ENCODE peak calls at places on chromosomes 2 and 18, in seven cellular contexts. One of them, this sample, is unnamed.

GRCh38 chr2:2662037-2662846 is 331.2 kb upstream of the MYT1L start:
- DNase-seq in mammary epithelial cell: no peak
- DNase-seq in IMR-90: peak
- DNase-seq in activated naive CD4-positive, alpha-beta T cell: no peak
- DNase-seq in NAMALWA: no peak
- DNase-seq in NCI-H1105 treated with DMSO at 0.1 percent for 48 hours: no peak
- DNase-seq in T-helper 1 cell: no peak
- DNase-seq in this sample: no peak

GRCh38 chr2:218047532-218048230 is 21.4 kb upstream of the RUFY4 start:
- DNase-seq in activated naive CD4-positive, alpha-beta T cell: no peak
- DNase-seq in IMR-90: no peak
- DNase-seq in NCI-H1105 treated with DMSO at 0.1 percent for 48 hours: no peak
- DNase-seq in T-helper 1 cell: no peak
- DNase-seq in mammary epithelial cell: no peak
- DNase-seq in NAMALWA: no peak
- DNase-seq in this sample: no peak

GRCh38 chr2:149972039-149972438 is 384.5 kb upstream of the MMADHC start:
- DNase-seq in T-helper 1 cell: no peak
- DNase-seq in mammary epithelial cell: no peak
- DNase-seq in NAMALWA: no peak
- DNase-seq in activated naive CD4-positive, alpha-beta T cell: no peak
- DNase-seq in NCI-H1105 treated with DMSO at 0.1 percent for 48 hours: no peak
- DNase-seq in IMR-90: peak
- DNase-seq in this sample: no peak

GRCh38 chr2:18387479-18388206 is 172.8 kb downstream of the RDH14 start:
- DNase-seq in IMR-90: peak
- DNase-seq in NCI-H1105 treated with DMSO at 0.1 percent for 48 hours: peak
- DNase-seq in mammary epithelial cell: peak
- DNase-seq in activated naive CD4-positive, alpha-beta T cell: peak
- DNase-seq in T-helper 1 cell: peak
- DNase-seq in NAMALWA: peak
- DNase-seq in this sample: peak

GRCh38 chr2:86453838-86454237 is 12.7 kb downstream of the KDM3A start:
- DNase-seq in NAMALWA: no peak
- DNase-seq in NCI-H1105 treated with DMSO at 0.1 percent for 48 hours: peak
- DNase-seq in IMR-90: peak
- DNase-seq in T-helper 1 cell: no peak
- DNase-seq in activated naive CD4-positive, alpha-beta T cell: no peak
- DNase-seq in mammary epithelial cell: peak
- DNase-seq in this sample: no peak

GRCh38 chr2:112257575-112257974 is 2.7 kb upstream of the ZC3H8 start:
- DNase-seq in NAMALWA: no peak
- DNase-seq in mammary epithelial cell: peak
- DNase-seq in NCI-H1105 treated with DMSO at 0.1 percent for 48 hours: no peak
- DNase-seq in activated naive CD4-positive, alpha-beta T cell: no peak
- DNase-seq in T-helper 1 cell: no peak
- DNase-seq in IMR-90: peak
- DNase-seq in this sample: no peak

GRCh38 chr2:65920659-65921058 is 488.3 kb upstream of the SPRED2 start:
- DNase-seq in activated naive CD4-positive, alpha-beta T cell: no peak
- DNase-seq in mammary epithelial cell: no peak
- DNase-seq in IMR-90: no peak
- DNase-seq in NAMALWA: no peak
- DNase-seq in NCI-H1105 treated with DMSO at 0.1 percent for 48 hours: no peak
- DNase-seq in T-helper 1 cell: no peak
- DNase-seq in this sample: no peak

GRCh38 chr2:193505620-193506019 is 1310.9 kb upstream of the TMEFF2 start:
- DNase-seq in mammary epithelial cell: no peak
- DNase-seq in T-helper 1 cell: no peak
- DNase-seq in activated naive CD4-positive, alpha-beta T cell: no peak
- DNase-seq in NAMALWA: no peak
- DNase-seq in IMR-90: no peak
- DNase-seq in NCI-H1105 treated with DMSO at 0.1 percent for 48 hours: no peak
- DNase-seq in this sample: no peak

GRCh38 chr2:33437297-33437696 is 39.2 kb upstream of the RASGRP3 start:
- DNase-seq in NCI-H1105 treated with DMSO at 0.1 percent for 48 hours: no peak
- DNase-seq in mammary epithelial cell: peak
- DNase-seq in activated naive CD4-positive, alpha-beta T cell: no peak
- DNase-seq in NAMALWA: no peak
- DNase-seq in T-helper 1 cell: no peak
- DNase-seq in IMR-90: peak
- DNase-seq in this sample: no peak

GRCh38 chr18:63320690-63321265 is 1.2 kb upstream of the BCL2 start:
- DNase-seq in T-helper 1 cell: peak
- DNase-seq in activated naive CD4-positive, alpha-beta T cell: peak
- DNase-seq in NCI-H1105 treated with DMSO at 0.1 percent for 48 hours: peak
- DNase-seq in mammary epithelial cell: peak
- DNase-seq in IMR-90: peak
- DNase-seq in NAMALWA: peak
- DNase-seq in this sample: peak

GRCh38 chr2:204545861-204546773 is 842 bp downstream of the PARD3B start:
- DNase-seq in T-helper 1 cell: no peak
- DNase-seq in IMR-90: no peak
- DNase-seq in mammary epithelial cell: peak
- DNase-seq in NAMALWA: no peak
- DNase-seq in activated naive CD4-positive, alpha-beta T cell: no peak
- DNase-seq in NCI-H1105 treated with DMSO at 0.1 percent for 48 hours: peak
- DNase-seq in this sample: peak

GRCh38 chr2:53509827-53510785 is 257.5 kb upstream of the CHAC2 start:
- DNase-seq in NAMALWA: no peak
- DNase-seq in mammary epithelial cell: no peak
- DNase-seq in NCI-H1105 treated with DMSO at 0.1 percent for 48 hours: peak
- DNase-seq in IMR-90: no peak
- DNase-seq in T-helper 1 cell: no peak
- DNase-seq in activated naive CD4-positive, alpha-beta T cell: no peak
- DNase-seq in this sample: peak

GRCh38 chr2:128420776-128421175 is 102.1 kb upstream of the HS6ST1 start:
- DNase-seq in NAMALWA: no peak
- DNase-seq in T-helper 1 cell: no peak
- DNase-seq in NCI-H1105 treated with DMSO at 0.1 percent for 48 hours: no peak
- DNase-seq in IMR-90: no peak
- DNase-seq in mammary epithelial cell: no peak
- DNase-seq in activated naive CD4-positive, alpha-beta T cell: no peak
- DNase-seq in this sample: no peak

GRCh38 chr2:24852026-24852425 is 58.8 kb downstream of the CENPO start:
- DNase-seq in NCI-H1105 treated with DMSO at 0.1 percent for 48 hours: no peak
- DNase-seq in mammary epithelial cell: no peak
- DNase-seq in NAMALWA: no peak
- DNase-seq in T-helper 1 cell: no peak
- DNase-seq in IMR-90: no peak
- DNase-seq in activated naive CD4-positive, alpha-beta T cell: no peak
- DNase-seq in this sample: no peak

GRCh38 chr2:233487748-233488345 is 78.7 kb downstream of the USP40 start:
- DNase-seq in activated naive CD4-positive, alpha-beta T cell: no peak
- DNase-seq in mammary epithelial cell: no peak
- DNase-seq in NAMALWA: no peak
- DNase-seq in IMR-90: peak
- DNase-seq in T-helper 1 cell: no peak
- DNase-seq in NCI-H1105 treated with DMSO at 0.1 percent for 48 hours: no peak
- DNase-seq in this sample: no peak

GRCh38 chr2:166173263-166173662 is 45.4 kb upstream of the SCN1A start:
- DNase-seq in activated naive CD4-positive, alpha-beta T cell: no peak
- DNase-seq in NAMALWA: no peak
- DNase-seq in IMR-90: no peak
- DNase-seq in T-helper 1 cell: no peak
- DNase-seq in mammary epithelial cell: no peak
- DNase-seq in NCI-H1105 treated with DMSO at 0.1 percent for 48 hours: no peak
- DNase-seq in this sample: no peak

GRCh38 chr2:10080536-10081304 is 509 bp upstream of the CYS1 start:
- DNase-seq in T-helper 1 cell: no peak
- DNase-seq in NAMALWA: no peak
- DNase-seq in NCI-H1105 treated with DMSO at 0.1 percent for 48 hours: no peak
- DNase-seq in mammary epithelial cell: no peak
- DNase-seq in activated naive CD4-positive, alpha-beta T cell: no peak
- DNase-seq in IMR-90: no peak
- DNase-seq in this sample: no peak

GRCh38 chr2:105478670-105479069 is 79.8 kb upstream of the FHL2 start:
- DNase-seq in NAMALWA: no peak
- DNase-seq in mammary epithelial cell: no peak
- DNase-seq in activated naive CD4-positive, alpha-beta T cell: no peak
- DNase-seq in IMR-90: no peak
- DNase-seq in T-helper 1 cell: no peak
- DNase-seq in NCI-H1105 treated with DMSO at 0.1 percent for 48 hours: no peak
- DNase-seq in this sample: no peak

GRCh38 chr2:9238927-9239326 is 32.3 kb downstream of the ASAP2 start:
- DNase-seq in NCI-H1105 treated with DMSO at 0.1 percent for 48 hours: no peak
- DNase-seq in NAMALWA: no peak
- DNase-seq in activated naive CD4-positive, alpha-beta T cell: no peak
- DNase-seq in mammary epithelial cell: no peak
- DNase-seq in IMR-90: no peak
- DNase-seq in T-helper 1 cell: no peak
- DNase-seq in this sample: no peak

GRCh38 chr18:38611036-38611964 is 1045.7 kb upstream of the CELF4 start:
- DNase-seq in mammary epithelial cell: no peak
- DNase-seq in activated naive CD4-positive, alpha-beta T cell: no peak
- DNase-seq in T-helper 1 cell: no peak
- DNase-seq in NCI-H1105 treated with DMSO at 0.1 percent for 48 hours: no peak
- DNase-seq in IMR-90: no peak
- DNase-seq in NAMALWA: no peak
- DNase-seq in this sample: no peak

GRCh38 chr2:109217362-109218086 is 88.5 kb downstream of the SH3RF3 start:
- DNase-seq in NAMALWA: no peak
- DNase-seq in mammary epithelial cell: peak
- DNase-seq in activated naive CD4-positive, alpha-beta T cell: no peak
- DNase-seq in NCI-H1105 treated with DMSO at 0.1 percent for 48 hours: no peak
- DNase-seq in T-helper 1 cell: no peak
- DNase-seq in IMR-90: peak
- DNase-seq in this sample: no peak

GRCh38 chr2:8985561-8986326 is 17.7 kb downstream of the MBOAT2 start:
- DNase-seq in mammary epithelial cell: no peak
- DNase-seq in T-helper 1 cell: no peak
- DNase-seq in NCI-H1105 treated with DMSO at 0.1 percent for 48 hours: no peak
- DNase-seq in IMR-90: peak
- DNase-seq in NAMALWA: peak
- DNase-seq in activated naive CD4-positive, alpha-beta T cell: no peak
- DNase-seq in this sample: no peak

GRCh38 chr18:77761332-77761731 is 511.7 kb downstream of the GALR1 start:
- DNase-seq in T-helper 1 cell: no peak
- DNase-seq in NCI-H1105 treated with DMSO at 0.1 percent for 48 hours: no peak
- DNase-seq in IMR-90: no peak
- DNase-seq in activated naive CD4-positive, alpha-beta T cell: no peak
- DNase-seq in mammary epithelial cell: no peak
- DNase-seq in NAMALWA: no peak
- DNase-seq in this sample: no peak

GRCh38 chr18:76992226-76993084 is 140.1 kb downstream of the MBP start:
- DNase-seq in IMR-90: no peak
- DNase-seq in NAMALWA: no peak
- DNase-seq in mammary epithelial cell: no peak
- DNase-seq in T-helper 1 cell: no peak
- DNase-seq in NCI-H1105 treated with DMSO at 0.1 percent for 48 hours: no peak
- DNase-seq in activated naive CD4-positive, alpha-beta T cell: no peak
- DNase-seq in this sample: peak

GRCh38 chr18:55400590-55401274 is 187.3 kb downstream of the TCF4 start:
- DNase-seq in NCI-H1105 treated with DMSO at 0.1 percent for 48 hours: no peak
- DNase-seq in mammary epithelial cell: no peak
- DNase-seq in IMR-90: peak
- DNase-seq in T-helper 1 cell: no peak
- DNase-seq in activated naive CD4-positive, alpha-beta T cell: no peak
- DNase-seq in NAMALWA: no peak
- DNase-seq in this sample: no peak

GRCh38 chr2:240392084-240392947 is 43.1 kb upstream of the GPC1 start:
- DNase-seq in NAMALWA: no peak
- DNase-seq in NCI-H1105 treated with DMSO at 0.1 percent for 48 hours: no peak
- DNase-seq in T-helper 1 cell: no peak
- DNase-seq in mammary epithelial cell: no peak
- DNase-seq in IMR-90: no peak
- DNase-seq in activated naive CD4-positive, alpha-beta T cell: no peak
- DNase-seq in this sample: peak

GRCh38 chr2:239833728-239834109 is 191.4 kb downstream of the NDUFA10 start:
- DNase-seq in NAMALWA: no peak
- DNase-seq in T-helper 1 cell: no peak
- DNase-seq in IMR-90: no peak
- DNase-seq in activated naive CD4-positive, alpha-beta T cell: no peak
- DNase-seq in NCI-H1105 treated with DMSO at 0.1 percent for 48 hours: no peak
- DNase-seq in mammary epithelial cell: no peak
- DNase-seq in this sample: no peak

GRCh38 chr2:145012214-145012670 is 492.3 kb upstream of the ZEB2 start:
- DNase-seq in activated naive CD4-positive, alpha-beta T cell: no peak
- DNase-seq in NCI-H1105 treated with DMSO at 0.1 percent for 48 hours: peak
- DNase-seq in NAMALWA: no peak
- DNase-seq in IMR-90: peak
- DNase-seq in T-helper 1 cell: no peak
- DNase-seq in mammary epithelial cell: peak
- DNase-seq in this sample: no peak

GRCh38 chr2:70715161-70715985 is 52.6 kb downstream of the ADD2 start:
- DNase-seq in mammary epithelial cell: no peak
- DNase-seq in NCI-H1105 treated with DMSO at 0.1 percent for 48 hours: no peak
- DNase-seq in NAMALWA: no peak
- DNase-seq in IMR-90: no peak
- DNase-seq in activated naive CD4-positive, alpha-beta T cell: no peak
- DNase-seq in T-helper 1 cell: no peak
- DNase-seq in this sample: no peak

GRCh38 chr2:126655500-126656310 is at the start of gene GYPC:
- DNase-seq in activated naive CD4-positive, alpha-beta T cell: peak
- DNase-seq in NCI-H1105 treated with DMSO at 0.1 percent for 48 hours: no peak
- DNase-seq in NAMALWA: peak
- DNase-seq in mammary epithelial cell: no peak
- DNase-seq in T-helper 1 cell: peak
- DNase-seq in IMR-90: peak
- DNase-seq in this sample: peak